ENCODE peak calls at places on chromosomes 11 and 22, in four cellular contexts. R is K562, Q is endothelial cell of umbilical vein, A is IMR-90. M is an unnamed sample. For H3K9me1, the result is how much of the 10 kb centered on the place peaks cover.

GRCh38 chr11:119933164-119933563 is 204.2 kb upstream of the NECTIN1 start:
- DNase-seq in Q (no peak), R (no peak), A (no peak), M (no peak)

GRCh38 chr11:30879322-30880020 is 293.3 kb upstream of the MPPED2 start:
- DNase-seq in R (no peak), A (no peak), Q (peak), M (no peak)

GRCh38 chr22:45896153-45896951 is 80.6 kb downstream of the WNT7B start:
- DNase-seq in A (no peak), R (no peak), Q (no peak), M (no peak)

GRCh38 chr11:36744375-36745168 is 146.5 kb upstream of the RAG2 start:
- DNase-seq in Q (peak), R (peak), A (peak), M (peak)

GRCh38 chr22:48503035-48503625 is 1324.5 kb downstream of the BRD1 start:
- DNase-seq in A (no peak), Q (no peak), R (no peak), M (no peak)

GRCh38 chr22:17962168-17962567 is 62.2 kb downstream of the MICAL3 start:
- DNase-seq in Q (no peak), A (no peak), R (no peak), M (no peak)

GRCh38 chr11:68412593-68413475 is 47.7 kb upstream of the PPP6R3 start:
- DNase-seq in A (peak), R (no peak), Q (no peak), M (no peak)

GRCh38 chr22:46156031-46156430 is 5.7 kb downstream of the PPARA start:
- DNase-seq in A (no peak), Q (no peak), R (no peak), M (no peak)

GRCh38 chr11:130122141-130122575 is 37.4 kb upstream of the ST14 start:
- DNase-seq in R (no peak), A (no peak), Q (peak), M (no peak)

GRCh38 chr22:29830585-29830984 is 7.5 kb downstream of the ASCC2 start:
- DNase-seq in A (no peak), R (no peak), Q (no peak), M (no peak)

GRCh38 chr11:66409226-66409625 is 11.6 kb upstream of the NPAS4 start:
- DNase-seq in A (no peak), Q (no peak), R (no peak), M (no peak)

GRCh38 chr11:131037873-131038272 is 121.6 kb upstream of the SNX19 start:
- DNase-seq in A (no peak), Q (no peak), R (no peak), M (no peak)

GRCh38 chr11:62540804-62541671 is 5.6 kb downstream of the AHNAK start:
- DNase-seq in A (peak), R (no peak), Q (peak), M (no peak)

GRCh38 chr22:19357270-19358105 is 66.0 kb upstream of the CLTCL1 start:
- DNase-seq in Q (no peak), A (peak), R (no peak), M (no peak)

GRCh38 chr11:121931748-121932352 is 184.2 kb downstream of the BLID start:
- DNase-seq in A (peak), R (no peak), Q (no peak), M (no peak)

GRCh38 chr22:45584121-45584570 is 81.5 kb downstream of the FBLN1 start:
- DNase-seq in Q (no peak), A (peak), R (no peak), M (no peak)

GRCh38 chr11:106470230-106470629 is 392.8 kb downstream of the AASDHPPT start:
- DNase-seq in A (no peak), Q (no peak), R (no peak), M (no peak)

GRCh38 chr22:19097518-19097917 is 24.7 kb downstream of the DGCR2 start:
- DNase-seq in A (no peak), Q (no peak), R (no peak), M (no peak)

GRCh38 chr11:1031121-1031899 is 5.2 kb downstream of the MUC6 start:
- DNase-seq in Q (no peak), R (no peak), A (no peak), M (no peak)

GRCh38 chr11:1030556-1030955 is 6.0 kb downstream of the MUC6 start:
- DNase-seq in A (no peak), R (no peak), Q (no peak), M (no peak)

GRCh38 chr11:1033016-1033798 is 3.3 kb downstream of the MUC6 start:
- DNase-seq in A (no peak), R (no peak), Q (no peak), M (no peak)

GRCh38 chr11:1034001-1034400 is 2.5 kb downstream of the MUC6 start:
- DNase-seq in A (no peak), R (no peak), Q (no peak), M (no peak)

DNA sequence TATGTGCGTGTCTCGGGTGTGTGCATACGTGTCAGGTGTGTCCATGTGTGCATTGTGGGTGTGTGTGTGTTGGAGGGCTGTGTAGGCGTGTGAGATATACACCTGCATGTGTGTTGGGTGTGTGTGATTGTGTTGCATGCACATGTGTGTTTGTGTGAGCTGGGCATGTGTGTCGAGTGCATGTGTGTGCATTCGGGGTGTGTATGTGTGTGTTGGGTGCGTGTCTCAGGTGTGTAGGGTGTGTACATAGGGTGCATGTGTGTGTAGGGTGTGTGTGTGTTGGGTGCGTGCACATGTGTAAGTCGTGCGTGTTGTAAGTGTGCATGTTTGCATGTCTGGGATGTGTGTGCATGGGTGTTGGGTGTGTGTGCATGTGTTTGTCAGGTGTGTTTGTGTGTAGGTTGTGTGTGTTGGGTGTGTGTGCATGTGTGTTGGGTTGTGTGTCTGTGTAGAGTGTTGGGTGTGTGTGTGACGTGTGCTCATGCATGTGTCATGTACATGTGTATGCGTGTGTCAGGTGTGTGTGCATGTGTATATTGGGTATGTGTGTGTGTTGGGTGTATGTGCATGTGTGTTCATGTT is 4.1 kb downstream of the MUC6 start:
- DNase-seq in A (no peak), R (no peak), Q (no peak), M (no peak)
- H3K9me1 ChIP-seq in A (under half), R (under half), Q (under half), M (under half)

GRCh38 chr11:73480677-73481076 is 104.5 kb downstream of the RELT start:
- DNase-seq in R (no peak), Q (no peak), A (peak), M (no peak)

GRCh38 chr11:73477518-73477917 is 101.3 kb downstream of the RELT start:
- DNase-seq in R (no peak), Q (no peak), A (no peak), M (no peak)

GRCh38 chr11:73478737-73479347 is 102.6 kb downstream of the RELT start:
- DNase-seq in A (peak), R (peak), Q (peak), M (no peak)

GRCh38 chr11:73473252-73473651 is 97.1 kb downstream of the RELT start:
- DNase-seq in R (no peak), Q (no peak), A (no peak), M (no peak)

GRCh38 chr11:73475549-73475948 is 99.3 kb downstream of the RELT start:
- DNase-seq in R (no peak), Q (no peak), A (no peak), M (no peak)
- H3K9me1 ChIP-seq in R (under half), Q (under half), A (under half), M (under half)

DNA sequence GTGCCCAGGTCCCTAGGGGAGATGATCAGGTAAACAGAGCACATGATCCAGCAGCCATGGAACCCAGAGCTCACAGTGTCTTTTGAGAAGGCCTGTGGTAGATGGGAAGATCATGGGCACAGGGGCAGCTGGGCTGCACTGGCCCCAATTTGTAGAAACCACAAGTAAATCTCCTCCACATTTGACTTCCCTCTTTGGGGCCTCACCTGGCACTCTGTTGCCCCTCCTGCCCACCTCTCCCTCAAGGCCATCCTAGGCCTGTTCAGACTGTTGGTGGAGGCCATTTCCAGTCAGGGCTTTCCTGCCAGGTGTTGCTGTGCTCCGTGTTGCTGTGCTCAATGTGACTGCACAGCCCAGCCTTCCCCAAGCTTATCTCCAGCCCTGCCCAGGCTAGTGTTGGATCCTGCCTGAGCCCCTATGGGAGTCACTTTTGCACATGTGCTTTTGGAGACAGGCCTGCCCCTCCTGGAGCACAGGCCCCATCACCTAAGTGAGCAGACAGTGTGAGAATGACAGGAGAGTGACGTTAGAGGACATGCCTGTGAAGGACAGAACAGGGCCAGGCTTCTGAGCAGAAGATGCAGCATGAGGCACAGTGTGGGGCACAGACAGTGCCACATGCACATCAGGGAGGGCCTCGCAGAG is 36.7 kb upstream of the SUSD2 start:
- DNase-seq in A (no peak), Q (no peak), R (no peak), M (no peak)
- H3K9me1 ChIP-seq in A (half or more), Q (under half), R (under half), M (under half)

GRCh38 chr11:92087916-92088537 is 136.6 kb upstream of the FAT3 start:
- DNase-seq in R (no peak), Q (no peak), A (no peak), M (no peak)
- H3K9me1 ChIP-seq in R (under half), Q (under half), A (under half), M (under half)

DNA sequence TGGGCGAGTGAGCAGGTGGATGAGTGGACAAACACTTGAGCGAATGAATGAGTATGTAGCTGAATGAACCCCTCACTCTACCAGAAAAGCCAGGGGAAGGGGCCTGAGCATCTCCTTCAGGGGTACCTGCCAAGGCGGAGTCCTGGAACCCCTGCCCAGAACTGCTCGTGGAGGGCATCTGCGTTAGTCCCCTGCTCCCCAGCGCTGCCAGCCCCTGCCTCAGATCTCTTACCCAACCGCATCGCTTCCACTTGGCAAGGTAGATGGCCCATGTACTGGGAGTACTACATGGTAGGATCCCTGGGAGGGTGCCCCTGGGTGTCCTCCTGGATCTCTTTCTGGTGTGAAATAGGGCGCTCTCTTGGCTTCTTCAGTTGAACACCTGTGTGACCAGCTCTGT is 7.4 kb upstream of the ANO1 start:
- DNase-seq in A (no peak), Q (no peak), R (no peak), M (no peak)
- H3K9me1 ChIP-seq in A (under half), Q (under half), R (under half), M (under half)